ENCODE peak calls at places on chromosomes 3 and 15, in four cellular contexts. X is K562, D is endothelial cell of umbilical vein, V is IMR-90. I is an unnamed sample.

GRCh38 chr15:101063212-101063611 is 144.1 kb downstream of the LRRK1 start:
- DNase-seq in V (no peak), D (no peak), X (no peak), I (no peak)

GRCh38 chr15:67144609-67145306 is 79.4 kb downstream of the SMAD3 start:
- DNase-seq in X (no peak), D (no peak), V (peak; percentile 96), I (no peak)

GRCh38 chr3:73121684-73122331 is 60.3 kb downstream of the EBLN2 start:
- DNase-seq in D (no peak), V (no peak), X (no peak), I (no peak)

GRCh38 chr3:65894679-65895078 is 144.0 kb downstream of the MAGI1 start:
- DNase-seq in D (no peak), V (peak; percentile 69), X (no peak), I (peak; percentile 17)

GRCh38 chr3:45978348-45978747 is 17.3 kb downstream of the FYCO1 start:
- DNase-seq in D (no peak), X (no peak), V (no peak), I (no peak)

GRCh38 chr3:100813828-100814227 is 104.5 kb downstream of the TFG start:
- DNase-seq in V (peak; percentile 10), X (no peak), D (no peak), I (no peak)

GRCh38 chr15:42504631-42505030 is 9.2 kb downstream of the SNAP23 start:
- DNase-seq in D (peak; percentile 81), V (no peak), X (no peak), I (no peak)

GRCh38 chr3:132211896-132212295 is 105.3 kb upstream of the ACP3 start:
- DNase-seq in V (no peak), D (no peak), X (no peak), I (no peak)

GRCh38 chr15:83118968-83119367 is 11.5 kb downstream of the TM6SF1 start:
- DNase-seq in X (no peak), D (no peak), V (no peak), I (no peak)

GRCh38 chr15:74383695-74384565 is 16.5 kb upstream of the CYP11A1 start:
- DNase-seq in D (no peak), V (peak; percentile 84), X (no peak), I (no peak)

GRCh38 chr15:64246364-64247189 is 83.8 kb upstream of the PPIB start:
- DNase-seq in V (peak; percentile 93), D (peak; percentile 37), X (peak; percentile 67), I (peak; percentile 45)
- H3K4me2 ChIP-seq in V (peak overlapping the region; percentile 49), D (no peak overlapping the region), X (peak overlapping the region; percentile 53), I (peak overlapping the region; percentile 55)

GRCh38 chr3:43436507-43437140 is 150.3 kb downstream of the SNRK start:
- DNase-seq in X (no peak), D (no peak), V (no peak), I (no peak)
- H3K9me1 ChIP-seq in X (no peaks in the 10 kb centered on the region), D (no peaks in the 10 kb centered on the region), V (no peaks in the 10 kb centered on the region), I (no peaks in the 10 kb centered on the region)

GRCh38 chr15:77782691-77783090 is 150.0 kb upstream of the LINGO1 start:
- DNase-seq in V (no peak), D (no peak), X (no peak), I (no peak)

GRCh38 chr15:77786181-77786890 is 153.6 kb upstream of the LINGO1 start:
- DNase-seq in X (no peak), D (no peak), V (no peak), I (no peak)

GRCh38 chr15:77783636-77784035 is 150.9 kb upstream of the LINGO1 start:
- DNase-seq in D (no peak), X (no peak), V (no peak), I (no peak)

GRCh38 chr15:77786956-77787355 is 154.2 kb upstream of the LINGO1 start:
- DNase-seq in X (no peak), D (no peak), V (no peak), I (no peak)

DNA sequence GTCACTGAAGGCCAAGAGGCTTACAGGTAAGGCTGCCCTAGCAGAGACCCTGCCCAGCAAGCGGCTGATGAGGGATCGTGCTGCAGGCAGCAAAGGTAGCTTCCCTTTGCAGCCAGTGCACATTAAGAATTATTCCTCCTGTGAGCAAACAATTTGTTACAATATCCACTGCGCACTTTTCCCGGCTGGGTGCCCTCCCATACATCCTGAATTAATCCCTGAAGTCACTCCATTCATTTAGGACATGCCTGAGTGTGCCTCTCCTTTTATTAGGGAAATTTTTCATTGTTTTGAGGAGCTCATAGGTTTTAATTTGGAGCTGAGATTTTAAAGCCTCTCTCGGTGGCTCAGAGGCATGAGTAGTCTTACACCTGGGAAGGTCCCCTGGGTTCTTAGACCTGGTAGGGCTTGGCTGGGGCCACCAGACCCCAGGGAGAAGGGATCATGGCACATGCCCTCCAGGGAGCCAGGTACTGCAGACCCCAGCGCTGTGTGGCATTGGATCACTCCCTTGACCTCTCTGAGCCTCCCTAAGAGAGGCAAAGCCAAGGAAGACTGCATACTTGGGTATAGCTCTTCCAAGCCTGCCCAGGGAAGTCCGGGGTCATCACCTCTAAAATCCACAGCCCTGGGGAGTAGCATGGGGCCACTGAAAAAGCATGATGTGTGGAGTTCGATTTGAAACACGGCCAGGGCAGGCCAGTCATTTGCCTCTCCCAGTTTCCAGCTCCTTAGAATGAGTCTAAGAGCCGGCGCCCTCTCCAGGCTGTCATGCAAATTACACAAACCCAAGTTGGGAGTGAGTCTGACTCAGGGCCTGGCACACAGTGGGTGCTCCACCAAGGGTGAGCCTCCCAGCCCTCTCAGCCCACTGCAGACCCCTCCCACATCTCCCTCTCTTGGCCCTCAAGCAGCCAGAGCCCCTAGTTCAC is 151.9 kb upstream of the LINGO1 start:
- DNase-seq in X (peak; percentile 75), D (peak; percentile 14), V (no peak), I (no peak)
- TF ChIP-seq CTCF in X (peak; percentile 78), D (peak; percentile 44), V (peak; percentile 32), I (peak; percentile 48)

GRCh38 chr3:154933581-154933980 is 146.5 kb upstream of the MME start:
- DNase-seq in V (no peak), X (no peak), D (no peak), I (no peak)
- H3K4me2 ChIP-seq in V (no peak overlapping the region), X (no peak overlapping the region), D (no peak overlapping the region), I (no peak overlapping the region)

DNA sequence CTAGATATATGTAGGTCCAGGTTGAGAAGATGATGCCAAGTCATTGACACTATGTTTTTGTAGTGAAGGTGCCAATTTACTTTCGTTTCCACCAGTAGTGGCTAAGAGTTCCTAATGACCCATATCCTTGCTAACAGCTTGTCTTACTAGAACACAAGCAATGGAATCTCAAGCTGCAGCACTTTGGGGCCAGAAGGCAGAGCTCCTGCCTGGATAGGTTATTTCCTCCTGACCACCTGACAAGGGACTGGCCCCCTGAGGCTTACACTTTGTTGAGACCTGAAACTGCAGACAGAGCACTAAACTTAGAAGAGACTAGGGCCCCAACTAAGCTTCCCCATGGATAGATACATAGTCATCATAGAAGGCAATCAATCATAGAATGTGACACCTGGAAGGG is 11.7 kb downstream of the ONECUT1 start:
- DNase-seq in D (no peak), V (no peak), X (no peak), I (no peak)
- H3K9me1 ChIP-seq in D (no peaks in the 10 kb centered on the region), V (no peaks in the 10 kb centered on the region), X (no peaks in the 10 kb centered on the region), I (no peaks in the 10 kb centered on the region)

DNA sequence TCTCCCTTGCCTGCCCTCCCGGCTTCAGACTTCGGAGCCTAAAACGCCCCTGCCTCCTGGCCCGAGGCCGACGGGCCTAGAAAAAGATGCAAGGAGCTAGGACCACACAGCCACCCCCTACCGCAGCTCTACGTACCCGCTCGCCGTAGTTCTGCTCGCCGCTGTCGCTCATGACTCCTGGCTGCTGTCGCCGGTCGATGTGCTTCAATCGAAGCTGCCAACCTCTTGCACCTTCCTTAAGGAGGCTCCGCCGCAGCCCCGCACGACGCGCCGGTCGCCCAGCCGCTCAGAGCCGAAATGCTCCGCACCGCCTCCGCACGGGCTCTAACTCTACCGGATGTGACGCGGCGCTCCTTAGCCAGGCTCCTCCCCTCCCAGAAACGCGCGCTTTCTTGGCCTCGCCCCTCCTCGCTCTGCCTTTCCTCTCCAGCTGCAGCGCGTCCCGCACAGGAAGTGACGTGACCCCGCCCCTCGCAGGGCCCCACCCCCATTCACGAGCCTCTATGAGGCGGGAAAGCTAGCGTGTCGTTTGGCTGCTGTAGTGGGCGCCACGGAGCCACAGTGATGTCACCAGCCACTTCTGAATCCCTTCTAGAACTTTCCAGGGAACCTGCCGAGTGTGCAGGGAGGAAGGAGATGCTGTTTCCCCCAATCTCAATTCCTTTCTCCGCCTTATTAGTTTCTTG is at the start of gene TRA2B:
- DNase-seq in D (peak; percentile 99), V (peak; percentile 97), X (peak; percentile 95), I (peak; percentile 88)
- TF ChIP-seq CTCF in D (no peak), V (peak; percentile 34), X (peak; percentile 30), I (no peak)

DNA sequence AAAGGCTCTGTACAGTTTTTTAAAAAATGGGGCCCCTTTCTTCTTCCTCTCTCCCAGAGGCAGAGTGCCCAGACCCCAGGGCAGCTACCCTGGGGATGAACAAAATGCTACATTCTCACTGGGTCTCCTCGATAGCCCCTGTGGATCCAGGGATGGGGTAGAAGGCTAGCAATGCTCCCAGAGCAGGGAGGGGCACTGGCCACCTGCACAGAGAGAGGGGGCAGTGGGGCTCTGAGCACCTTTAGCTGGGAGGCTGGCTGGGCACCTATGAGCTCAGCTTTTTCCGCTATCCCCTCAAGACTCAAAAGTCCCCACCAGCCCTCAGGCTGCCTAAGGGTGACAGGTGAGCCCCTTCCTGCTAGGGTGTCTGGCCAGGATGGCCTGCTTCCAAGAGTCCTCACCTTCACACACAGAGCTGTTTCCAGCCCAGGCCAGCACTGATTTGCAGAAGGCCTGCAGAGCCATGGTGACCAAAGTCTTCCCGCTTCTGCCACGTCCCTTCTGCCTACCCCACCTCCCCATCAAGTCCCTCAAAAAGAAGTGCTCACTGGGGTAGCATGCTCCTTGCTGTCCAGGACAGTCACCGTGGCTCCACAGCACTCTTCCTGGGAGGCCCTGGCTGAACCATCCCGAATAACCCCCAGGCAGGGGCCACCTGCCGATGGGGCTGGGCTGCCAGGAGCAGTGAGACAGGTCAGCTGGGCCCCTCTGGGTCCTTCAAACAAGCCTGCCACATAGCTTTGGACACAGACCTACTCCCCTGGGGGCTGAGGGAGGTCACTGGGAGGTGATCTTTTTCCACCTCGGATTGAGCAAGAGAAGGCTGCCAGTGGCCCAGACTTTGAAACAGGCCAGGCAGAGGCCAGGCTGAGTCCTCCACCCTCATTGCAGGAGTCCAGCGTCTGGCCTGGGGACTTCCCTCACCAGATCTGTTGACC is 20.4 kb downstream of the BMF start:
- DNase-seq in D (no peak), V (no peak), X (no peak), I (no peak)
- H3K4me2 ChIP-seq in D (no peak overlapping the region), V (no peak overlapping the region), X (no peak overlapping the region), I (no peak overlapping the region)

GRCh38 chr3:29497282-29497681 is 216.4 kb downstream of the RBMS3 start:
- DNase-seq in X (no peak), V (no peak), D (no peak), I (no peak)
- H3K9me1 ChIP-seq in X (no peaks in the 10 kb centered on the region), V (peaks cover 2% of the 10 kb centered on the region), D (no peaks in the 10 kb centered on the region), I (no peaks in the 10 kb centered on the region)

DNA sequence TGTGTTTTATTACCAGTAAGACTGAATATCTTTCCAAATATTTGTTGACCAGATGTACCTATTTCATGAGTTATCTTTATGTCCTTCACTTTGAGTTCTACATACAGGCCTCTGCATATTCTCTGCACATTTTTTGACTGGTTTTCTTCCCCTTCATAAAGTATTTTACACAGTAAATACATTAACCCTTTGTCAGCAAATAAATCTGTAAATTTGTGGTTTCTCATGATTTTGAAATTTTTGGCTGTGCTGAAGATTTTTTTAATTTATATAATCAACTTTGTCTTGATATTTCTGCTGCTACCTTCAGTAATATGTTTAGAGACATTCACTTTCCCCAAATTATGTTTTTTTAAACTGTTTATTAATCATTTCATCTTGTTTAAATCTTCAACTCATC is 50.5 kb downstream of the WNT5A start:
- DNase-seq in D (no peak), X (no peak), V (no peak), I (no peak)
- TF ChIP-seq CTCF in D (no peak), X (no peak), V (no peak), I (no peak)

I was measured in keratinocyte.